ENCODE peak calls at places on chromosomes 16 and 17, in nine cellular contexts. A, W, J, G, S, B, T, X and E are unnamed samples. For H3K9me3 and H3K27me3, the result is how much of the 10 kb centered on the place peaks cover.

GRCh38 chr16:68287276-68288251 is 23.2 kb downstream of the SLC7A6OS start:
- DNase-seq in T (peak), X (peak), G (peak), S (no peak), A (peak), J (no peak), W (peak), B (no peak), E (no peak)

GRCh38 chr16:6032438-6032837 is 934.8 kb upstream of the EEF2KMT start:
- DNase-seq in G (no peak), A (no peak), J (no peak), W (no peak), T (no peak), B (no peak), X (no peak), S (no peak), E (no peak)

GRCh38 chr17:50425682-50426471 is at the start of gene ACSF2:
- DNase-seq in X (peak), G (peak), B (peak), A (peak), W (peak), J (peak), T (peak), S (peak), E (peak)

GRCh38 chr16:84446086-84446485 is 58.4 kb downstream of the MEAK7 start:
- DNase-seq in W (no peak), X (no peak), A (no peak), J (peak), B (no peak), G (no peak), S (no peak), T (no peak), E (no peak)

GRCh38 chr17:12537436-12537835 is 128.3 kb upstream of the MYOCD start:
- DNase-seq in T (no peak), X (no peak), J (no peak), B (no peak), S (no peak), G (no peak), W (no peak), A (no peak), E (no peak)

GRCh38 chr17:63633742-63634141 is 11.5 kb downstream of the MAP3K3 start:
- DNase-seq in B (no peak), S (no peak), W (no peak), G (no peak), X (no peak), J (no peak), T (no peak), A (no peak), E (no peak)

GRCh38 chr17:43330876-43331639 is 67.7 kb upstream of the ARL4D start:
- DNase-seq in B (no peak), G (no peak), T (no peak), X (no peak), J (no peak), W (no peak), S (no peak), A (no peak), E (peak)

GRCh38 chr17:1735418-1735817 is 7.3 kb upstream of the SERPINF2 start:
- DNase-seq in B (no peak), J (no peak), S (no peak), A (no peak), X (no peak), T (no peak), G (no peak), W (no peak), E (no peak)

GRCh38 chr17:65278050-65278819 is 141.1 kb downstream of the RGS9 start:
- DNase-seq in S (peak), A (peak), W (no peak), J (peak), G (peak), T (no peak), B (peak), X (peak), E (peak)

GRCh38 chr17:27631409-27631755 is 394 bp downstream of the LGALS9 start:
- DNase-seq in T (no peak), J (no peak), W (no peak), X (no peak), A (no peak), B (no peak), G (no peak), S (no peak), E (no peak)

GRCh38 chr16:84143784-84144199 is 1.2 kb downstream of the HSDL1 start:
- DNase-seq in S (peak), G (no peak), A (no peak), B (no peak), X (peak), W (no peak), J (no peak), T (no peak), E (no peak)

GRCh38 chr17:74368341-74369152 is 1.2 kb downstream of the GPR142 start:
- DNase-seq in B (peak), T (peak), X (peak), S (peak), A (no peak), J (peak), W (peak), G (peak), E (peak)

GRCh38 chr16:87652799-87653198 is 50.5 kb downstream of the JPH3 start:
- DNase-seq in S (no peak), X (no peak), G (no peak), W (no peak), B (no peak), T (no peak), J (no peak), A (no peak), E (no peak)

GRCh38 chr17:78556812-78557211 is 20.4 kb downstream of the DNAH17 start:
- DNase-seq in G (peak), A (no peak), X (peak), T (no peak), W (no peak), B (no peak), S (no peak), J (no peak), E (no peak)

GRCh38 chr17:61467416-61468262 is 15.4 kb downstream of the TBX4 start:
- DNase-seq in A (peak), W (no peak), G (peak), T (no peak), J (peak), B (no peak), S (peak), X (no peak), E (peak)

GRCh38 chr17:74351552-74352210 is 10.0 kb downstream of the BTBD17 start:
- DNase-seq in B (no peak), G (no peak), W (no peak), T (no peak), S (peak), X (no peak), A (no peak), J (no peak), E (no peak)

GRCh38 chr17:82089723-82090548 is 8.1 kb downstream of the FASN start:
- DNase-seq in T (no peak), S (no peak), W (no peak), B (no peak), A (no peak), X (no peak), G (no peak), J (no peak), E (no peak)

GRCh38 chr17:19513897-19514488 is 19.7 kb upstream of the SLC47A1 start:
- DNase-seq in W (peak), T (peak), J (peak), B (peak), A (peak), S (peak), X (peak), G (peak), E (peak)

GRCh38 chr17:30520436-30520835 is 43.2 kb downstream of the GOSR1 start:
- DNase-seq in G (no peak), W (no peak), X (no peak), B (no peak), A (no peak), T (no peak), S (no peak), J (no peak), E (no peak)

GRCh38 chr16:53090591-53091507 is 36.1 kb downstream of the CHD9 start:
- DNase-seq in A (no peak), T (no peak), S (no peak), X (peak), B (peak), W (peak), G (peak), J (peak), E (peak)

GRCh38 chr17:77129568-77130301 is 11.0 kb upstream of the SEC14L1 start:
- DNase-seq in T (no peak), J (no peak), G (no peak), S (peak), B (no peak), A (no peak), W (no peak), X (no peak), E (peak)

GRCh38 chr16:81907681-81908080 is 103.6 kb downstream of the SDR42E1 start:
- DNase-seq in A (no peak), B (no peak), G (no peak), X (no peak), S (no peak), T (no peak), W (no peak), J (no peak), E (no peak)

GRCh38 chr16:8923199-8923598 is 40.5 kb downstream of the USP7 start:
- DNase-seq in G (no peak), A (no peak), B (no peak), T (no peak), J (no peak), S (no peak), X (no peak), W (no peak), E (no peak)

GRCh38 chr16:8926827-8927226 is 36.9 kb downstream of the USP7 start:
- DNase-seq in S (no peak), J (no peak), A (no peak), B (no peak), X (no peak), G (no peak), T (no peak), W (no peak), E (no peak)

GRCh38 chr16:8925455-8925854 is 38.3 kb downstream of the USP7 start:
- DNase-seq in G (no peak), J (no peak), S (no peak), T (no peak), X (no peak), B (no peak), W (no peak), A (no peak), E (no peak)

GRCh38 chr16:8921626-8921984 is 39.5 kb downstream of the LITAFD start:
- DNase-seq in S (no peak), T (no peak), G (no peak), A (no peak), W (no peak), X (no peak), J (no peak), B (no peak), E (no peak)

DNA sequence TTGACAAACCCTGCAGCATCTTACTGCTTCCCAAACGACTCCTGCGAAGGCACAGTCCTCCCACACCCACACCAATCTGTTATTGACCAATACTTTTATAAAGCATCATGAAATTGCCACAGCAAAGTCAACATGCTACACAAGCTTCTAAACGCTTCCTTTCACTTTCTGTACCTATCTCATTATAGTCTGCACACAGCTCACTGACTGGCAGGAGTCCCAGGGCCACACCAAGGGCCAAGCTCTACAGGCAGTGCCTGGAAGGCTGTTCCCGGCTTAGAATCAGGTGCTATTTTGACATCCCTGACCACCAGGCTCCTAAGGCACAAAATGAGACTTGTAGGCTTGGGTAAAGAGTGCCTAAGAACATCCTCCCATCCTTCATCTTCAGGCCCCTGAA is 39.5 kb downstream of the USP7 start:
- DNase-seq in S (no peak), G (no peak), T (no peak), W (no peak), X (peak), A (no peak), B (peak), J (no peak), E (no peak)
- H3K9me3 ChIP-seq in S (under half), G (under half), T (under half), W (under half), X (under half), A (under half), B (under half), J (under half), E (under half)

GRCh38 chr16:19167710-19168172 is 299 bp upstream of the SYT17 start:
- DNase-seq in A (peak), J (peak), T (no peak), W (no peak), X (peak), B (peak), G (peak), S (peak), E (peak)

GRCh38 chr16:19172098-19172780 is 4.2 kb downstream of the SYT17 start:
- DNase-seq in A (no peak), X (no peak), W (no peak), B (no peak), T (no peak), S (no peak), J (no peak), G (no peak), E (no peak)

GRCh38 chr16:19168173-19169080 is at the start of gene SYT17:
- DNase-seq in S (no peak), A (no peak), G (peak), B (peak), T (no peak), J (peak), X (peak), W (no peak), E (peak)

GRCh38 chr16:19169081-19169639 is 1.1 kb downstream of the SYT17 start:
- DNase-seq in B (no peak), X (no peak), G (no peak), A (no peak), T (no peak), J (no peak), W (no peak), S (peak), E (peak)

DNA sequence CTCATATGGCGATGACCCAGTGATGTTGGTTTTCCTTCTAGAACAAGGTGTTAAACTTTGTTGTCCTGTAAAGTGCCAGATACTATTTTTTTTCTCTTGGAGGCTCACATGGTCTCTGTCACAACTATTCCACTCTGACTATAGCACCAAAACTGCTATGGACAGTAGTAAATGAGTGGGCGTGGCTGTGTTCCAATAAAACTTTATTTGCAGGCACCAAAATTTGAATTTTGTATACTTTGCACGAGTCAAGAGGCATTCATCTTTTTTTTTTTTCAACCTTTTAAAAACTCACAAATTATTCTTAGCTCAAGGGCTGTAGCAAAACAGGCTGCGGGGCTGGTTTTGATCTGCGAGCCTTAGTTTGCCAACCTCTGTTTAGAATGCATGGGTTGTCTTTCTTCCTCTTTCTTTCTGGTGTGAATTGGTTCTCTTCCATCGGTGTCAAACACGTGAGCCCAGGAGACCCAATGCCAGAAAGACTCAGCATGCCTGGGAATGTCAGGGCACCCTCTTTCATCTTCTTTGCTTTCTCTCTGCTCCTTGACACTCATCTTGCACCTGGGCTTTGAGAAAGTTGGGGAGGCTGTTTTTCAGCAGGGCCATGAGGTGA is 2.1 kb downstream of the SYT17 start:
- DNase-seq in A (no peak), S (no peak), B (no peak), X (no peak), T (no peak), G (no peak), J (no peak), W (no peak), E (no peak)
- H3K27ac ChIP-seq in A (no peak), S (no peak), B (peak), X (no peak), T (no peak), G (no peak), J (no peak), W (no peak), E (no peak)

DNA sequence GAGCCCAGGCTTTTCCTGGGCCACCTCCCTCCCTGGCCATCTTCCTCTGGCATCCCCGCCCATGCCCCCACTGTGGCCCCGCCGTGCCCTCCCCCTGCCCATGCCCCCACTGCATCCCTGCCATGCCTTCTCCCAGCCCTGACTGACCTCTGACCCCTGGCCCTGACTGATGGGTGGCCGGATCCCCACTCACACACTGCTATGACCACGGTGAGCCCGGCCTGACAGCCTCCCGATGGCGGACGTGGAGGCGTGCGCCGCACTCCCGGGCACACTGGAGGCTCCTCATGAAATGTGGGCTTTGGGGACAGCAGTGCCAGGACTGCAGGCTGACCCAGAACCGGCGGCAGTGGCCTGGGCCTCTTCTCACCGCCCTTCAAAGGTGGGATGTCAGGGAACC is 10.6 kb upstream of the C1QTNF8 start:
- DNase-seq in T (no peak), J (no peak), A (no peak), X (no peak), B (no peak), W (no peak), S (no peak), G (no peak), E (no peak)
- H3K27me3 ChIP-seq in T (under half), J (half or more), A (half or more), X (under half), B (under half), W (half or more), S (under half), G (under half), E (under half)

DNA sequence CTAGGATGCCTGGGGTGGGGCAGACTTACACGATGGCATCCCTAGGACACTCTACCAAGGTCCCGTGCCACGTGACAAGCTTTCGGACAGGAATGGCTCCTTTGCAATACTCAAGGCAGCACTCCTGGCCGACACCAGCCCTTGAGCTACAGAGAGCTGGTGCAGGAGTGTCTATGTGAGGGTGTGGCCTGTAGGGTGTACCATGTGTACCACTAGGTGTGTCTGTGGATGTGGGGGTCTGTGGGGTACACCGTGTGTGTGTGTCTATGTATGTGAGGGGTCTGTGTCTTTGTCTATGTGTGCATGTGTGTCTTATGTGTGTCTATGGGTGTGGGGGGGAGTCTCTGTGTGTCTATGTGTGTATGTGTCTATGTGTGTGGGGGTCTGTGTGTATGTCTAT is 1.9 kb upstream of the TLE7 start:
- DNase-seq in B (no peak), X (no peak), T (no peak), S (no peak), G (no peak), W (no peak), A (no peak), J (no peak), E (no peak)
- H3K9me3 ChIP-seq in B (under half), X (under half), T (under half), S (under half), G (under half), W (under half), A (under half), J (half or more), E (under half)

DNA sequence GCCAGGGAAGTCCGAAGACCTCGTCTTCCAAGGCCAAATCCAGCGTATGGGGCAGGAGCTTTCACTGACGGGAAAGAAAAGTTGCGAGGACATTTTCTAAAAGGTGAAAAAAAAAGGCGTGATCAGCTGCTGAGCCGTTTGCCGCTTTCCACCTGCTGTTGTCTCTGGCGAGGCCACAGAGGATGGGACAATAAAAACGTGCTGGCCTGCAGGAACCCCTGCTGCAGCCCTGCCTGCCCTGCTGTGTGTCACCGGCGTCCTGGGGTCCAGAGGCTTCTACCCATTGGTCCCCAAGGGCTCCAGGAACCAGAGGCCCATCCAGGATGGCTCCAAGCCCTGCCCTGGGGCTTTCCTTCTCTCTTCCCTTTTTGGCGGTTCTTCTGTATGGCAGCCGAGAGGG is 28.1 kb upstream of the GSE1 start:
- DNase-seq in G (no peak), T (peak), A (no peak), J (no peak), S (no peak), W (no peak), B (no peak), X (no peak), E (no peak)
- H3K27ac ChIP-seq in G (no peak), T (no peak), A (no peak), J (no peak), S (no peak), W (no peak), B (no peak), X (no peak), E (no peak)

GRCh38 chr16:49431591-49432290 is 58.1 kb downstream of the C16orf78 start:
- DNase-seq in S (peak), A (no peak), G (no peak), J (no peak), T (no peak), W (no peak), X (no peak), B (no peak), E (no peak)

GRCh38 chr16:49427771-49428170 is 54.2 kb downstream of the C16orf78 start:
- DNase-seq in T (no peak), J (no peak), S (no peak), B (no peak), W (no peak), A (no peak), G (no peak), X (no peak), E (no peak)

GRCh38 chr16:49434733-49435132 is 61.1 kb downstream of the C16orf78 start:
- DNase-seq in T (no peak), S (no peak), G (no peak), A (no peak), X (no peak), B (no peak), W (no peak), J (no peak), E (no peak)

GRCh38 chr16:49428808-49429207 is 55.2 kb downstream of the C16orf78 start:
- DNase-seq in X (no peak), G (no peak), T (no peak), W (no peak), J (no peak), B (no peak), S (no peak), A (no peak), E (no peak)

GRCh38 chr16:49431040-49431439 is 57.4 kb downstream of the C16orf78 start:
- DNase-seq in B (no peak), T (no peak), X (no peak), G (no peak), S (peak), J (no peak), W (no peak), A (no peak), E (no peak)
- H3K27me3 ChIP-seq in B (under half), T (under half), X (under half), G (under half), S (under half), J (under half), W (under half), A (half or more), E (under half)

GRCh38 chr16:59339871-59340270 is 605.8 kb upstream of the GOT2 start:
- DNase-seq in S (peak), W (no peak), X (no peak), B (no peak), T (no peak), G (no peak), J (no peak), A (no peak), E (no peak)

GRCh38 chr16:59342669-59343068 is 608.6 kb upstream of the GOT2 start:
- DNase-seq in A (no peak), G (no peak), J (no peak), S (peak), B (no peak), X (no peak), W (no peak), T (no peak), E (peak)

DNA sequence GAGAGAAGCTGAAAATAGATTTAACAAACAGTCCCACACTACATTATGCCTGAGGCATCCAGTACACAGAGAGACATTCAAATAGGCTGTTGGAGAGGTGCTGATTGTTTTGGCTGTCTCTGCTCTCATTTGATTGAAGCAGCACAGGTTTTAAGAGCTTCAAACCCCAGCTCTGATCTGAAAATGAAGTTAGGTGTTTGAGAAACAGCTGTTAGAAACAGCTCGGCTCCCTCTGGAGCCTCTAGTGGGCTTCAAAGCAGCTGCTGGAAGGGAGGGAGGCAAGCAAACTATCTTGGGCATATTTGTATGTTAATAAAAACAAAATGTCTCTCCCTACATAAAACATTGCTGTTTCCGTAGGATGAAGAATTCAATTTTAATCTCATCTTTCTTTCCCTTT is 607.3 kb upstream of the GOT2 start:
- DNase-seq in G (no peak), W (no peak), T (no peak), J (no peak), B (no peak), A (no peak), S (peak), X (no peak), E (peak)
- H3K9me3 ChIP-seq in G (under half), W (under half), T (under half), J (under half), B (under half), A (under half), S (under half), X (under half), E (under half)